ENCODE peak calls at places on chromosomes 1 and 21, in eight cellular contexts. C is Caco-2, Y is lower lobe of right lung, V is IMR-90, O is heart right ventricle, A is neural progenitor cell, B is AG04450, W is lung. I is an unnamed sample.

GRCh38 chr1:47399841-47400144 is 16.3 kb upstream of the FOXE3 start:
- DNase-seq in C (no peak), Y (no peak), V (no peak), O (no peak), A (no peak), B (no peak), W (no peak), I (no peak)

GRCh38 chr1:221715321-221716169 is 26.3 kb downstream of the DUSP10 start:
- DNase-seq in C (no peak), Y (no peak), V (peak), O (no peak), A (peak), B (peak), W (no peak), I (no peak)

GRCh38 chr1:170765712-170766330 is 101.9 kb downstream of the PRRX1 start:
- DNase-seq in C (no peak), Y (no peak), V (peak), O (no peak), A (peak), B (peak), W (no peak), I (peak)

GRCh38 chr1:117662667-117663066 is 56.8 kb downstream of the TENT5C start:
- DNase-seq in C (no peak), Y (no peak), V (no peak), O (no peak), A (no peak), B (no peak), W (no peak), I (no peak)

GRCh38 chr1:202154766-202155477 is 5.5 kb downstream of the PTPN7 start:
- DNase-seq in C (peak), Y (peak), V (peak), O (no peak), A (peak), B (peak), W (peak), I (peak)

GRCh38 chr1:228154685-228155571 is 5.2 kb downstream of the GJC2 start:
- DNase-seq in C (no peak), Y (peak), V (no peak), O (no peak), A (no peak), B (no peak), W (no peak), I (no peak)

GRCh38 chr1:226640288-226640687 is 91.7 kb downstream of the STUM start:
- DNase-seq in C (no peak), Y (peak), V (no peak), O (no peak), A (no peak), B (no peak), W (no peak), I (no peak)

GRCh38 chr1:108829498-108829916 is 27.4 kb downstream of the AKNAD1 start:
- DNase-seq in C (no peak), Y (no peak), V (peak), O (no peak), A (no peak), B (no peak), W (peak), I (peak)

GRCh38 chr1:238223067-238223640 is 332.4 kb upstream of the ZP4 start:
- DNase-seq in C (no peak), Y (no peak), V (no peak), O (no peak), A (no peak), B (no peak), W (no peak), I (no peak)

GRCh38 chr1:2923351-2923750 is 97.9 kb upstream of the ACTRT2 start:
- DNase-seq in C (no peak), Y (no peak), V (no peak), O (no peak), A (no peak), B (no peak), W (no peak), I (no peak)

GRCh38 chr21:33266784-33267135 is 593 bp downstream of the IL10RB start:
- DNase-seq in C (no peak), Y (no peak), V (no peak), O (no peak), A (no peak), B (no peak), W (no peak), I (no peak)

GRCh38 chr1:233864578-233864977 is 39.9 kb upstream of the SLC35F3 start:
- DNase-seq in C (no peak), Y (no peak), V (no peak), O (no peak), A (no peak), B (no peak), W (no peak), I (no peak)

GRCh38 chr21:37225440-37225839 is 41.7 kb downstream of the VPS26C start:
- DNase-seq in C (no peak), Y (no peak), V (no peak), O (no peak), A (no peak), B (no peak), W (no peak), I (no peak)

GRCh38 chr1:15836772-15837669 is 10.5 kb upstream of the SPEN start:
- DNase-seq in C (peak), Y (peak), V (no peak), O (peak), A (peak), B (no peak), W (peak), I (no peak)

GRCh38 chr1:15454256-15454655 is 2.3 kb upstream of the CELA2A start:
- DNase-seq in C (no peak), Y (no peak), V (peak), O (no peak), A (no peak), B (peak), W (no peak), I (peak)

GRCh38 chr1:205561501-205562203 is 57.2 kb downstream of the CDK18 start:
- DNase-seq in C (no peak), Y (no peak), V (no peak), O (no peak), A (no peak), B (no peak), W (no peak), I (no peak)

GRCh38 chr1:119542492-119542946 is 35.5 kb downstream of the HSD3B1 start:
- DNase-seq in C (no peak), Y (no peak), V (no peak), O (no peak), A (no peak), B (no peak), W (no peak), I (no peak)

GRCh38 chr21:41168391-41169257 is 664 bp downstream of the BACE2 start:
- DNase-seq in C (peak), Y (peak), V (peak), O (peak), A (peak), B (no peak), W (peak), I (peak)

GRCh38 chr1:234584926-234585325 is 25.1 kb downstream of the IRF2BP2 start:
- DNase-seq in C (no peak), Y (no peak), V (no peak), O (peak), A (no peak), B (no peak), W (no peak), I (peak)

GRCh38 chr1:66571789-66572188 is 37.8 kb downstream of the SGIP1 start:
- DNase-seq in C (no peak), Y (no peak), V (peak), O (no peak), A (no peak), B (no peak), W (no peak), I (no peak)

GRCh38 chr1:56688522-56689026 is 43.5 kb downstream of the PRKAA2 start:
- DNase-seq in C (peak), Y (no peak), V (peak), O (no peak), A (no peak), B (no peak), W (no peak), I (peak)

GRCh38 chr1:192559115-192560006 is 16.2 kb upstream of the RGS1 start:
- DNase-seq in C (no peak), Y (no peak), V (peak), O (no peak), A (no peak), B (peak), W (no peak), I (peak)

GRCh38 chr1:108049083-108049819 is 84.3 kb upstream of the VAV3 start:
- DNase-seq in C (peak), Y (peak), V (no peak), O (peak), A (peak), B (no peak), W (no peak), I (peak)

GRCh38 chr1:40300651-40301050 is 16.4 kb downstream of the COL9A2 start:
- DNase-seq in C (no peak), Y (no peak), V (no peak), O (no peak), A (no peak), B (no peak), W (no peak), I (no peak)

GRCh38 chr21:25895565-25896205 is 160.9 kb downstream of the GABPA start:
- DNase-seq in C (no peak), Y (no peak), V (peak), O (no peak), A (peak), B (no peak), W (no peak), I (no peak)

GRCh38 chr1:19057784-19058475 is 101.5 kb upstream of the IFFO2 start:
- DNase-seq in C (no peak), Y (no peak), V (no peak), O (no peak), A (no peak), B (no peak), W (no peak), I (no peak)

GRCh38 chr1:179082308-179083030 is 599 bp downstream of the TOR3A start:
- DNase-seq in C (peak), Y (no peak), V (no peak), O (peak), A (peak), B (no peak), W (peak), I (no peak)

GRCh38 chr1:177302365-177303044 is 131.7 kb downstream of the BRINP2 start:
- DNase-seq in C (no peak), Y (peak), V (no peak), O (peak), A (peak), B (no peak), W (peak), I (no peak)

GRCh38 chr1:234768569-234769283 is 158.7 kb upstream of the IRF2BP2 start:
- DNase-seq in C (no peak), Y (no peak), V (no peak), O (no peak), A (no peak), B (no peak), W (no peak), I (no peak)

GRCh38 chr21:45954271-45954670 is 27.3 kb upstream of the COL6A1 start:
- DNase-seq in C (no peak), Y (no peak), V (no peak), O (no peak), A (no peak), B (no peak), W (no peak), I (peak)

GRCh38 chr1:30747028-30748008 is 10.3 kb downstream of the LAPTM5 start:
- DNase-seq in C (no peak), Y (peak), V (no peak), O (no peak), A (no peak), B (no peak), W (no peak), I (no peak)

GRCh38 chr1:145799806-145800205 is 24.1 kb downstream of the RNF115 start:
- DNase-seq in C (no peak), Y (no peak), V (no peak), O (no peak), A (no peak), B (no peak), W (no peak), I (no peak)

GRCh38 chr1:12621346-12622320 is 3.6 kb upstream of the DHRS3 start:
- DNase-seq in C (no peak), Y (no peak), V (no peak), O (no peak), A (no peak), B (no peak), W (no peak), I (no peak)

GRCh38 chr1:113389356-113389952 is 861 bp upstream of the MAGI3 start:
- DNase-seq in C (no peak), Y (no peak), V (no peak), O (no peak), A (no peak), B (no peak), W (no peak), I (no peak)

GRCh38 chr1:165896277-165896676 is 68.9 kb downstream of the UCK2 start:
- DNase-seq in C (no peak), Y (no peak), V (peak), O (no peak), A (no peak), B (peak), W (no peak), I (peak)

GRCh38 chr1:211345719-211346118 is 19.1 kb downstream of the TRAF5 start:
- DNase-seq in C (no peak), Y (no peak), V (peak), O (no peak), A (peak), B (no peak), W (no peak), I (no peak)

GRCh38 chr1:156246762-156247459 is 945 bp downstream of the PAQR6 start:
- DNase-seq in C (no peak), Y (no peak), V (no peak), O (no peak), A (peak), B (no peak), W (no peak), I (no peak)

GRCh38 chr21:45522381-45522780 is 19.9 kb downstream of the SLC19A1 start:
- DNase-seq in C (no peak), Y (no peak), V (no peak), O (no peak), A (no peak), B (no peak), W (no peak), I (no peak)

GRCh38 chr21:41926807-41927171 is 27.0 kb downstream of the C2CD2 start:
- DNase-seq in C (no peak), Y (no peak), V (no peak), O (no peak), A (no peak), B (no peak), W (no peak), I (no peak)

DNA sequence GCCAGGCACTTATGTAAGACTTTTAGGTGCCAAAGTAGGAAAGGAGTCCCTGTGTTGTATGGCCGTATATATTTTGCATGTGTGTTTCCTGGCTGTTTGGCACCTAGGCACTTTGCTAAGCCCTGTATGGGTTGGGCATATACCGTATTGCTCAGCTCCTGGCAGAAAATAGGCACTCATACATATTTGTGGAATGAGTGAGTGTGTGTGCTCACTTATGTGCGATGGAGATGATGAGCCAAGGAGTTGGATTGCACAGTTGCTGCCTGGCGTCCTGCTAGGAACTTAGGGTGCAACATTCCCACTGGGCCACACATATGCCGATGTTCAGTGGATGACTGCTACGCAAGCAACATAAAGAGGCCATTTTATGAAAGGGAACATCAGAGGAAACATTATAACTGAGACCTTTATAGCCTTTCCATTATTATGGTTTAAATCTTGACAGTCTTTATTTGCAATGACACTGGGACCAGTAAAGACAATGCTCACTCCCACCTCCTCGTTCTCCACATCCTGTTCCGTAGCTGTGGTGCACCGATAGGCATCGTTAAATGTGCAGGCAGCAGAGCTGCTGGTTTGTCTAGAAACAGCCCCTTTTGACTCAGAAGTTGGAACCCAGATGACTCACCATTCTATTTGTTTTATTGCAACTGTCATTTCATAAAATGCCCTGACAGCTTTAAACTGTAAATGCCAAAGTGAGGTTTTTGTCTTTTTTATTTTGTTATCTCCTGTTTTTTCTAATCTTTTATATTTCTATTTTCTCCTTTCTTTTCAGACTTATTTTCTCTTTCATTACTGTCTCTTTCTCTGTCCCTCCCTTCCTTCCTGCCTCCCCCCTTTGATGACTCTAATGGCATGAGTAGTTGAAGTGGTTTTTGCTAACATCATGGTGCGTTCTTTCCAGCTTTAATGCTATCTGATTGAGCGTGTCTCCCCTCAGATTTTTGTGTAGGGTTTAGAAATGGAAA is 36.1 kb downstream of the PEX14 start:
- DNase-seq in C (no peak), Y (no peak), V (peak), O (no peak), A (no peak), B (peak), W (peak), I (peak)
- H3K4me3 ChIP-seq in C (no peak), Y (no peak), V (peak), O (no peak), A (no peak), B (peak), W (no peak), I (peak)

GRCh38 chr1:110312188-110313121 is 26.7 kb upstream of the RBM15 start:
- DNase-seq in C (peak), Y (peak), V (peak), O (peak), A (peak), B (peak), W (peak), I (peak)
- H3K4me3 ChIP-seq in C (no peak), Y (no peak), V (no peak), O (no peak), A (no peak), B (no peak), W (no peak), I (no peak)

GRCh38 chr1:94093351-94093750 is 27.6 kb downstream of the ABCA4 start:
- DNase-seq in C (no peak), Y (no peak), V (no peak), O (no peak), A (peak), B (no peak), W (no peak), I (no peak)

GRCh38 chr1:94092210-94092613 is 28.7 kb downstream of the ABCA4 start:
- DNase-seq in C (no peak), Y (no peak), V (peak), O (no peak), A (no peak), B (no peak), W (no peak), I (peak)

GRCh38 chr1:94094466-94095111 is 26.4 kb downstream of the ABCA4 start:
- DNase-seq in C (no peak), Y (peak), V (peak), O (peak), A (no peak), B (peak), W (peak), I (peak)

GRCh38 chr1:94095112-94095637 is 25.8 kb downstream of the ABCA4 start:
- DNase-seq in C (no peak), Y (no peak), V (peak), O (peak), A (no peak), B (peak), W (no peak), I (peak)

GRCh38 chr1:94093996-94094395 is 27.0 kb downstream of the ABCA4 start:
- DNase-seq in C (no peak), Y (no peak), V (peak), O (no peak), A (no peak), B (no peak), W (no peak), I (peak)
- H3K4me3 ChIP-seq in C (no peak), Y (no peak), V (no peak), O (no peak), A (no peak), B (no peak), W (no peak), I (no peak)

GRCh38 chr1:44808063-44808937 is at the start of gene BTBD19:
- DNase-seq in C (peak), Y (peak), V (peak), O (peak), A (peak), B (peak), W (peak), I (peak)

GRCh38 chr1:44810101-44810761 is 1.9 kb downstream of the BTBD19 start:
- DNase-seq in C (no peak), Y (peak), V (no peak), O (peak), A (no peak), B (no peak), W (peak), I (no peak)

GRCh38 chr1:44811234-44811633 is 2.9 kb downstream of the BTBD19 start:
- DNase-seq in C (no peak), Y (peak), V (no peak), O (peak), A (peak), B (no peak), W (no peak), I (no peak)

GRCh38 chr1:44807364-44808062 is 362 bp upstream of the DYNLT4 start:
- DNase-seq in C (peak), Y (peak), V (peak), O (peak), A (peak), B (peak), W (peak), I (peak)

DNA sequence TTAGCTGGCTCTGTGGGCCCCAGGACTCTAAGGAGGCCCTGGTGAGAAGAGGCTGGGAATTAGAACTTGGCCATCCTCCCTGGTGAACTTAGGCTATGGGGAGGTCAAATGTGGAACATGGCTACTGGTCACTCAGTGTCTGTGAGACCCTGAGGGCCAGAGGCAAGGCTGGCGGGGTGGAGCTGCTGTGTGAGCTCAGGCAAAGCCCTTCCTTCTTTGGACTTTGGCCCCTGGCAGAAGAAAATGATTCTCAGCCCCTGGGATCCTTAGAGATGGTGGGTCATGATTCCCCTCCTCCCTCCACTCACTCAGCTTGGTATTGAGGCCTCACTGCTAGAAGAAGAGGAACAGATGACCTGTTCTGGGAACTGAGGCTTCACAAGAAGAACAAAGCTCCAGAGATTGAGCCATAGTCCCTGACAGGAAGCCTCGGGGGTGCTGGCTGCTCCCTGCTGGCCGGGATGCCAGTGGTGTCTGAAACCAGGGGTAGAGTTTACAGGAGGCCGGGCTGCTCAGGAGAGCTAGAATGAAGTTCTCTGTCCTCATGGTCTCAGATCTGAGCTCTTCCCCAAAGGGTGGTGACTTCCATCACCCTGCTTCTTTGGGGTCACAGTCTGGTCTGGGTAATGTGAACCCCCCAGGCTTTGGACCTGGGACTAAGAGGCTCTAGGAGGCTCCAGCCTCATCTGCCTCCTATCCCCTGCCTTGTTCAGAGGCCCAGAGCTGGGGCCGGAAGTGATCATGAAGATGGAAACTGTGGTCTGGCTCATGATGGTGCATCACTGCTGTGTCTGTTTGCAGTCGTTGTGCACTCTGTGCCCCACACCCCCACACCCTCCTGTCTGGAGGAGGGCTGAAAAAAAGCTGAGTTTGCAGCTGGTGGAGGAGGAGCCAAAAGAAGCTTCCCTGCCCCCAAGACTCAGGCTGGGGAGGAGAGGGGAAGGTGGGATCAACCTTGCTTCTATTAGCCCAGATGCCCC is 905 bp downstream of the BTBD19 start:
- DNase-seq in C (peak), Y (peak), V (peak), O (peak), A (no peak), B (no peak), W (peak), I (peak)
- H3K4me3 ChIP-seq in C (no peak), Y (peak), V (peak), O (peak), A (peak), B (peak), W (no peak), I (peak)